ENCODE peak calls at places on chromosomes 7 and 10, in seven cellular contexts. G is aorta; J is neural crest cell; X is NCI-H1417; T is NCI-H1105; C is brain microvascular endothelial cell; H is activated CD4-positive, alpha-beta T cell treated with anti-CD3 and anti-CD28 coated beads for 48 hours. Q is an unnamed sample.

GRCh38 chr10:13587367-13587766 is 602 bp downstream of the PRPF18 start:
- DNase-seq in G (no peak), J (no peak), X (no peak), T (no peak), C (no peak), H (peak; percentile 16), Q (peak; percentile 49)

GRCh38 chr7:121076350-121077164 is 88.0 kb downstream of the CPED1 start:
- DNase-seq in G (no peak), J (no peak), X (no peak), T (no peak), C (peak; percentile 61), H (no peak), Q (no peak)

GRCh38 chr10:29326886-29327789 is 38.3 kb downstream of the LYZL1 start:
- DNase-seq in G (no peak), J (no peak), X (no peak), T (no peak), C (no peak), H (no peak), Q (no peak)

GRCh38 chr7:66740302-66740979 is at the start of gene RABGEF1:
- DNase-seq in G (peak; percentile 99), J (peak; percentile 95), X (peak; percentile 98), T (peak; percentile 97), C (peak; percentile 91), H (peak; percentile 99), Q (peak; percentile 98)

GRCh38 chr10:1100691-1101368 is 44.6 kb downstream of the WDR37 start:
- DNase-seq in G (no peak), J (no peak), X (no peak), T (no peak), C (no peak), H (no peak), Q (peak; percentile 70)

GRCh38 chr10:117140525-117140902 is 2.4 kb upstream of the VAX1 start:
- DNase-seq in G (no peak), J (no peak), X (no peak), T (no peak), C (no peak), H (no peak), Q (no peak)

GRCh38 chr7:4747013-4747412 is 28.4 kb upstream of the AP5Z1 start:
- DNase-seq in G (no peak), J (no peak), X (no peak), T (no peak), C (no peak), H (no peak), Q (no peak)

GRCh38 chr10:118980135-118980865 is 49.2 kb upstream of the NANOS1 start:
- DNase-seq in G (no peak), J (no peak), X (no peak), T (no peak), C (no peak), H (no peak), Q (no peak)

GRCh38 chr7:158494162-158494586 is 93.4 kb downstream of the PTPRN2 start:
- DNase-seq in G (no peak), J (no peak), X (peak; percentile 51), T (no peak), C (no peak), H (peak; percentile 17), Q (no peak)

GRCh38 chr7:66920769-66921395 is at the start of gene TMEM248:
- DNase-seq in G (peak; percentile 95), J (peak; percentile 82), X (peak; percentile 89), T (peak; percentile 80), C (peak; percentile 79), H (peak; percentile 94), Q (no peak)

GRCh38 chr10:132276706-132277105 is 31.0 kb downstream of the STK32C start:
- DNase-seq in G (peak; percentile 21), J (no peak), X (no peak), T (no peak), C (no peak), H (no peak), Q (no peak)

GRCh38 chr10:70232155-70232858 is 922 bp downstream of the PPA1 start:
- DNase-seq in G (no peak), J (no peak), X (peak; percentile 12), T (peak; percentile 26), C (peak; percentile 48), H (peak; percentile 65), Q (no peak)

GRCh38 chr10:118868618-118869017 is 113.8 kb upstream of the CACUL1 start:
- DNase-seq in G (no peak), J (no peak), X (no peak), T (no peak), C (no peak), H (peak; percentile 8), Q (no peak)

GRCh38 chr10:30819306-30820190 is 190.0 kb upstream of the LYZL2 start:
- DNase-seq in G (no peak), J (no peak), X (no peak), T (no peak), C (no peak), H (no peak), Q (no peak)

GRCh38 chr10:104300736-104301292 is 31.8 kb downstream of the GSTO2 start:
- DNase-seq in G (peak; percentile 87), J (no peak), X (no peak), T (peak; percentile 70), C (peak; percentile 97), H (no peak), Q (no peak)

GRCh38 chr10:19432000-19432399 is 383.4 kb downstream of the MALRD1 start:
- DNase-seq in G (no peak), J (no peak), X (no peak), T (no peak), C (no peak), H (no peak), Q (no peak)

GRCh38 chr10:930415-931325 is 835 bp downstream of the LARP4B start:
- DNase-seq in G (peak; percentile 57), J (peak; percentile 28), X (no peak), T (no peak), C (no peak), H (peak; percentile 44), Q (peak; percentile 65)

GRCh38 chr10:7707858-7708622 is 4.9 kb downstream of the ITIH2 start:
- DNase-seq in G (no peak), J (no peak), X (no peak), T (no peak), C (no peak), H (no peak), Q (no peak)

GRCh38 chr7:100603697-100604077 is 1.5 kb downstream of the PCOLCE start:
- DNase-seq in G (no peak), J (no peak), X (no peak), T (no peak), C (no peak), H (no peak), Q (peak; percentile 85)

GRCh38 chr7:45710271-45711160 is 136.3 kb downstream of the ADCY1 start:
- DNase-seq in G (no peak), J (no peak), X (no peak), T (no peak), C (no peak), H (no peak), Q (peak; percentile 31)

GRCh38 chr10:11024596-11024995 is 6.9 kb downstream of the CELF2 start:
- DNase-seq in G (no peak), J (no peak), X (no peak), T (no peak), C (no peak), H (no peak), Q (no peak)

GRCh38 chr7:116805100-116805544 is 57.3 kb upstream of the CAPZA2 start:
- DNase-seq in G (no peak), J (no peak), X (no peak), T (no peak), C (no peak), H (no peak), Q (no peak)

GRCh38 chr7:156101355-156101754 is 289.1 kb upstream of the SHH start:
- DNase-seq in G (no peak), J (no peak), X (no peak), T (no peak), C (no peak), H (no peak), Q (no peak)

Q was measured in H1.